ENCODE peak calls at places on chromosomes 16 and 17, in nine cellular contexts. One of them, this sample, is unnamed.
A peak's percentile ranks its signal among the peaks of the same experiment; 100 is the strongest.

GRCh38 chr16:78297066-78297666 is 197.7 kb downstream of the WWOX start:
- DNase-seq in WTC11: no peak
- DNase-seq in HL-60: no peak
- DNase-seq in fibroblast of the aortic adventitia: no peak
- DNase-seq in progenitor cell of endocrine pancreas: no peak
- DNase-seq in uterus: no peak
- DNase-seq in Calu3: no peak
- DNase-seq in psoas muscle: no peak
- DNase-seq in AG04450: no peak
- DNase-seq in this sample: no peak

GRCh38 chr16:3695610-3696369 is 21.5 kb downstream of the TRAP1 start:
- DNase-seq in fibroblast of the aortic adventitia: no peak
- DNase-seq in Calu3: peak; percentile 44
- DNase-seq in HL-60: no peak
- DNase-seq in psoas muscle: no peak
- DNase-seq in AG04450: no peak
- DNase-seq in uterus: no peak
- DNase-seq in progenitor cell of endocrine pancreas: peak; percentile 56
- DNase-seq in WTC11: no peak
- DNase-seq in this sample: no peak

GRCh38 chr16:88633684-88634140 is 4.7 kb upstream of the IL17C start:
- DNase-seq in progenitor cell of endocrine pancreas: no peak
- DNase-seq in HL-60: no peak
- DNase-seq in AG04450: no peak
- DNase-seq in WTC11: peak; percentile 67
- DNase-seq in fibroblast of the aortic adventitia: peak; percentile 4
- DNase-seq in uterus: no peak
- DNase-seq in psoas muscle: no peak
- DNase-seq in Calu3: peak; percentile 64
- DNase-seq in this sample: no peak

GRCh38 chr17:12554251-12554650 is 111.4 kb upstream of the MYOCD start:
- DNase-seq in WTC11: no peak
- DNase-seq in progenitor cell of endocrine pancreas: no peak
- DNase-seq in uterus: no peak
- DNase-seq in AG04450: no peak
- DNase-seq in psoas muscle: no peak
- DNase-seq in fibroblast of the aortic adventitia: no peak
- DNase-seq in HL-60: no peak
- DNase-seq in Calu3: no peak
- DNase-seq in this sample: no peak

GRCh38 chr16:53055603-53056527 is 1.1 kb downstream of the CHD9 start:
- DNase-seq in AG04450: peak; percentile 21
- DNase-seq in fibroblast of the aortic adventitia: peak; percentile 84
- DNase-seq in WTC11: no peak
- DNase-seq in Calu3: peak; percentile 37
- DNase-seq in progenitor cell of endocrine pancreas: no peak
- DNase-seq in psoas muscle: no peak
- DNase-seq in HL-60: peak; percentile 21
- DNase-seq in uterus: peak; percentile 48
- DNase-seq in this sample: peak; percentile 41

GRCh38 chr17:72884066-72884465 is 208.4 kb downstream of the SLC39A11 start:
- DNase-seq in psoas muscle: no peak
- DNase-seq in uterus: no peak
- DNase-seq in progenitor cell of endocrine pancreas: no peak
- DNase-seq in WTC11: no peak
- DNase-seq in fibroblast of the aortic adventitia: no peak
- DNase-seq in AG04450: no peak
- DNase-seq in Calu3: no peak
- DNase-seq in HL-60: no peak
- DNase-seq in this sample: no peak

GRCh38 chr16:79218358-79218757 is 382.2 kb downstream of the MAF start:
- DNase-seq in fibroblast of the aortic adventitia: no peak
- DNase-seq in HL-60: no peak
- DNase-seq in AG04450: no peak
- DNase-seq in WTC11: no peak
- DNase-seq in Calu3: no peak
- DNase-seq in uterus: no peak
- DNase-seq in progenitor cell of endocrine pancreas: no peak
- DNase-seq in psoas muscle: no peak
- DNase-seq in this sample: no peak

GRCh38 chr16:546909-547770 is 13.1 kb upstream of the PRR35 start:
- DNase-seq in fibroblast of the aortic adventitia: peak; percentile 57
- DNase-seq in psoas muscle: peak; percentile 77
- DNase-seq in uterus: peak; percentile 64
- DNase-seq in HL-60: peak; percentile 95
- DNase-seq in Calu3: no peak
- DNase-seq in AG04450: no peak
- DNase-seq in progenitor cell of endocrine pancreas: no peak
- DNase-seq in WTC11: peak; percentile 88
- DNase-seq in this sample: peak; percentile 79

GRCh38 chr16:84546669-84547538 is 42.4 kb upstream of the MEAK7 start:
- DNase-seq in WTC11: no peak
- DNase-seq in progenitor cell of endocrine pancreas: no peak
- DNase-seq in uterus: no peak
- DNase-seq in psoas muscle: no peak
- DNase-seq in Calu3: no peak
- DNase-seq in AG04450: no peak
- DNase-seq in fibroblast of the aortic adventitia: no peak
- DNase-seq in HL-60: no peak
- DNase-seq in this sample: no peak

GRCh38 chr16:84548508-84548907 is 44.0 kb upstream of the MEAK7 start:
- DNase-seq in fibroblast of the aortic adventitia: no peak
- DNase-seq in WTC11: no peak
- DNase-seq in HL-60: no peak
- DNase-seq in psoas muscle: no peak
- DNase-seq in AG04450: no peak
- DNase-seq in uterus: no peak
- DNase-seq in progenitor cell of endocrine pancreas: no peak
- DNase-seq in Calu3: no peak
- DNase-seq in this sample: no peak

GRCh38 chr16:84547539-84548058 is 43.1 kb upstream of the MEAK7 start:
- DNase-seq in AG04450: no peak
- DNase-seq in WTC11: no peak
- DNase-seq in uterus: no peak
- DNase-seq in psoas muscle: no peak
- DNase-seq in Calu3: no peak
- DNase-seq in HL-60: no peak
- DNase-seq in fibroblast of the aortic adventitia: no peak
- DNase-seq in progenitor cell of endocrine pancreas: no peak
- DNase-seq in this sample: no peak

GRCh38 chr16:84550096-84550495 is 45.6 kb upstream of the MEAK7 start:
- DNase-seq in WTC11: no peak
- DNase-seq in progenitor cell of endocrine pancreas: no peak
- DNase-seq in HL-60: no peak
- DNase-seq in fibroblast of the aortic adventitia: no peak
- DNase-seq in Calu3: no peak
- DNase-seq in AG04450: no peak
- DNase-seq in psoas muscle: no peak
- DNase-seq in uterus: no peak
- DNase-seq in this sample: no peak

DNA sequence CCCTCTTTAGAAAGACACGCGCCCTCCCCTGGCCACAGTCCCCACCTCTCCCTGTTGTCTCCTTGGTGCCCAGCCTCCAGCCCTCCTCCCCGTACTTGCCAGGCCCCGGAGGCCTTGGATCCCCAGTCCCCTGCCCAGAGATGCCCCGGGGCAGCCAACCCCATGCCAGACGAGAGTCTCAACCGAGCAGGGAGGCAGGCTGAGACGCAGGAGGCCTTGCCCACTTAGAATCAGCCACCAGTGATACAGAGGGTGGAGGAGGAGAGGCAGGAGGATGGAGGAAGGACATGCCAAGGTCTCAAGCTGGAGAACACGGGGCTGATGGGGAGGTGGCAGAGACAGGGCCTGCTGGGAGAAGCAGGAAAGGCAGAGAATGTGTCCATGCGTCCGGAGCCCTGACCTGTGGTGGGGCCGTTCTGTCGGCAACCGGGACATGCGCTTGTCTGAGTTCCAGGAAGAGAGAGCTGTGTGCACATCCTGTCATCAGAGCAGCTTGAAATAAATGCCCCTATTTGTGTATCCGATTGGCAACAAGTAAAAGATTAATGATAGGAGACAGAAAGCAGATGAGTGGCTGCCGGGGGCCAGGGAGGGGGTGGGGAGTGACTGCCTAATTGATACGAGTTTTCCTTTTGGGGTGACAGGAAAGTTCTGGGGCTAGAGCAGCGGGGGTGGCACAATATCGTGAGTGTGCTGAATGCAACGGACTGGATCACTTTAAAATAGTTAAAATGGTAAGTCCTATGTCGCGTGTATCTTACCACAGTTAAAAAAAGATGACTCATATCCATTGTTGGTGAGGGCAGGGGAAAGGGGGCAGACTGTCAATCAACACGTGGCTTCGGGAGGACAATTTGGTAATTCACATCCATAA is 44.7 kb upstream of the MEAK7 start:
- DNase-seq in WTC11: no peak
- DNase-seq in HL-60: no peak
- DNase-seq in Calu3: no peak
- DNase-seq in uterus: peak; percentile 43
- DNase-seq in fibroblast of the aortic adventitia: no peak
- DNase-seq in AG04450: no peak
- DNase-seq in psoas muscle: no peak
- DNase-seq in progenitor cell of endocrine pancreas: no peak
- DNase-seq in this sample: no peak
- TF ChIP-seq CTCF in WTC11: no peak
- TF ChIP-seq CTCF in HL-60: no peak
- TF ChIP-seq CTCF in Calu3: no peak
- TF ChIP-seq CTCF in uterus: no peak
- TF ChIP-seq CTCF in fibroblast of the aortic adventitia: no peak
- TF ChIP-seq CTCF in AG04450: no peak
- TF ChIP-seq CTCF in psoas muscle: no peak
- TF ChIP-seq CTCF in progenitor cell of endocrine pancreas: no peak
- TF ChIP-seq CTCF in this sample: no peak

DNA sequence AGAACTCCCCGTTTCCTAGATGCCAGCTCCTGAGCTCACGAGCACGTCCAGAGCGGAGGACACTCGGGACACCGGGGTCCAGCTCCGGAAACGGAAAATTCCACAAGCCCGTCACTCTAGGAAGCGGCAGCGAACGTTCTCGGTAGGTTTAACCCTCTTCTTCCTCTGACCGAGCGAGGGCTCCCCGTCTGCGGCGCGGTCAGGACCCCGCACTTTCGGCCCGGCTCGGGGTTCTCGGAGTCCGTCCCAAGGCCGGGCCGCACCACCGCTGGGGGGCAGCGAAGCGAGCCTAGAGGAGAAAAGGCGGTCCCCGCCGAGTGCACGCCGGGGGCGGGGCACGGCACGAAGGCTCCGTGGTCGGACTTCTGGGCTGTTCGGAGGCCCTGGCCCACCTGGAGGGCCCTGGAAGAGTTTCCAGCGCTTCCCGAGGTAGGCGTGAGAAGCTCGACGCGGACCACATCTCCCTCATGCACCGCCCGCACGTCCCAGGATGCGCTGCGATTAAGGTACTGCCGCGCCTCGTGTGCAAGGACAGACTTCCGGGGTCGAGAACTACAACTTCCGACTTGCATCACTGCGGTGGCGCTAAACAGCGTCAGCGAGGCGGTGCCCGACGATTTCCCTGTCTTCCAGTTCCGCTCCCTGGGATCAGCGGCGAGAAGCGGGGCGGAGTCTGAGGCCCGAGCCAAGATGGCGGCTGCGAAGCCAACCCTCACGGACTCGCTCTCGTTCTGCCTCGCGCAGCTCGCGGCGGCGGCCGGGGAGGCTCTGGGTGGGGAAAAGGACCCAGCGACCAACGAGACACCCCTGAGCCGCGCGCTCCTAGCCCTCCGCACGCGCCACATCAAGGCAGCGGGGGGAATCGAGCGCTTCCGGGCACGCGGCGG is at the start of gene ARMC5:
- DNase-seq in psoas muscle: peak; percentile 97
- DNase-seq in AG04450: peak; percentile 97
- DNase-seq in uterus: peak; percentile 98
- DNase-seq in WTC11: peak; percentile 97
- DNase-seq in fibroblast of the aortic adventitia: peak; percentile 98
- DNase-seq in HL-60: peak; percentile 98
- DNase-seq in Calu3: peak; percentile 97
- DNase-seq in progenitor cell of endocrine pancreas: peak; percentile 92
- DNase-seq in this sample: peak; percentile 96
- TF ChIP-seq CTCF in psoas muscle: peak; percentile 65
- TF ChIP-seq CTCF in AG04450: peak; percentile 68
- TF ChIP-seq CTCF in uterus: peak; percentile 61
- TF ChIP-seq CTCF in WTC11: no peak
- TF ChIP-seq CTCF in fibroblast of the aortic adventitia: peak; percentile 67
- TF ChIP-seq CTCF in HL-60: no peak
- TF ChIP-seq CTCF in Calu3: peak; percentile 58
- TF ChIP-seq CTCF in progenitor cell of endocrine pancreas: peak; percentile 60
- TF ChIP-seq CTCF in this sample: peak; percentile 44

GRCh38 chr16:84749072-84749471 is 49.3 kb downstream of the USP10 start:
- DNase-seq in HL-60: no peak
- DNase-seq in progenitor cell of endocrine pancreas: no peak
- DNase-seq in AG04450: no peak
- DNase-seq in psoas muscle: no peak
- DNase-seq in uterus: no peak
- DNase-seq in Calu3: no peak
- DNase-seq in WTC11: no peak
- DNase-seq in fibroblast of the aortic adventitia: no peak
- DNase-seq in this sample: no peak
- TF ChIP-seq CTCF in HL-60: no peak
- TF ChIP-seq CTCF in progenitor cell of endocrine pancreas: no peak
- TF ChIP-seq CTCF in AG04450: peak; percentile 38
- TF ChIP-seq CTCF in psoas muscle: no peak
- TF ChIP-seq CTCF in uterus: no peak
- TF ChIP-seq CTCF in Calu3: no peak
- TF ChIP-seq CTCF in WTC11: no peak
- TF ChIP-seq CTCF in fibroblast of the aortic adventitia: no peak
- TF ChIP-seq CTCF in this sample: no peak

GRCh38 chr17:49846938-49847712 is 744 bp downstream of the TAC4 start:
- DNase-seq in psoas muscle: no peak
- DNase-seq in uterus: no peak
- DNase-seq in AG04450: no peak
- DNase-seq in WTC11: no peak
- DNase-seq in Calu3: no peak
- DNase-seq in fibroblast of the aortic adventitia: no peak
- DNase-seq in progenitor cell of endocrine pancreas: no peak
- DNase-seq in HL-60: no peak
- DNase-seq in this sample: no peak

GRCh38 chr17:49841548-49841947 is 6.3 kb downstream of the TAC4 start:
- DNase-seq in uterus: no peak
- DNase-seq in HL-60: no peak
- DNase-seq in fibroblast of the aortic adventitia: no peak
- DNase-seq in Calu3: no peak
- DNase-seq in progenitor cell of endocrine pancreas: no peak
- DNase-seq in AG04450: no peak
- DNase-seq in psoas muscle: no peak
- DNase-seq in WTC11: no peak
- DNase-seq in this sample: no peak

GRCh38 chr17:49845210-49845782 is 2.6 kb downstream of the TAC4 start:
- DNase-seq in WTC11: no peak
- DNase-seq in uterus: no peak
- DNase-seq in fibroblast of the aortic adventitia: peak; percentile 22
- DNase-seq in AG04450: no peak
- DNase-seq in Calu3: no peak
- DNase-seq in HL-60: no peak
- DNase-seq in progenitor cell of endocrine pancreas: no peak
- DNase-seq in psoas muscle: peak; percentile 46
- DNase-seq in this sample: no peak

GRCh38 chr17:49842846-49843245 is 5.0 kb downstream of the TAC4 start:
- DNase-seq in WTC11: no peak
- DNase-seq in HL-60: no peak
- DNase-seq in Calu3: no peak
- DNase-seq in fibroblast of the aortic adventitia: no peak
- DNase-seq in psoas muscle: no peak
- DNase-seq in AG04450: no peak
- DNase-seq in progenitor cell of endocrine pancreas: no peak
- DNase-seq in uterus: no peak
- DNase-seq in this sample: no peak

GRCh38 chr17:49843774-49844350 is 4.0 kb downstream of the TAC4 start:
- DNase-seq in uterus: no peak
- DNase-seq in WTC11: peak; percentile 72
- DNase-seq in HL-60: no peak
- DNase-seq in psoas muscle: no peak
- DNase-seq in fibroblast of the aortic adventitia: no peak
- DNase-seq in progenitor cell of endocrine pancreas: no peak
- DNase-seq in AG04450: no peak
- DNase-seq in Calu3: peak; percentile 74
- DNase-seq in this sample: no peak
- TF ChIP-seq CTCF in uterus: no peak
- TF ChIP-seq CTCF in WTC11: peak; percentile 35
- TF ChIP-seq CTCF in HL-60: no peak
- TF ChIP-seq CTCF in psoas muscle: no peak
- TF ChIP-seq CTCF in fibroblast of the aortic adventitia: peak; percentile 39
- TF ChIP-seq CTCF in progenitor cell of endocrine pancreas: peak; percentile 25
- TF ChIP-seq CTCF in AG04450: peak; percentile 34
- TF ChIP-seq CTCF in Calu3: peak; percentile 86
- TF ChIP-seq CTCF in this sample: no peak

This sample was measured in mesothelial cell of epicardium.